ENCODE peak calls at places on chromosomes 13 and 19, in four cellular contexts. T, S, J and W are unnamed samples.

GRCh38 chr13:51339952-51340732 is 651 bp downstream of the SERPINE3 start:
- DNase-seq in S (no peak), J (no peak), T (no peak), W (no peak)

GRCh38 chr13:29507356-29507755 is 88.1 kb downstream of the SLC7A1 start:
- DNase-seq in T (no peak), J (no peak), S (no peak), W (peak; percentile 31)

GRCh38 chr13:90708159-90708558 is 639.3 kb upstream of the MIR17HG start:
- DNase-seq in S (no peak), J (no peak), T (no peak), W (no peak)

GRCh38 chr13:23159587-23160240 is 21.1 kb upstream of the SGCG start:
- DNase-seq in T (no peak), S (no peak), J (peak; percentile 71), W (no peak)

GRCh38 chr19:10086904-10087256 is 763 bp downstream of the SHFL start:
- DNase-seq in T (no peak), J (peak; percentile 37), S (no peak), W (no peak)

GRCh38 chr19:13103585-13103923 is 896 bp upstream of the LYL1 start:
- DNase-seq in S (no peak), J (no peak), T (no peak), W (no peak)

GRCh38 chr13:50451609-50452008 is 391.9 kb downstream of the DLEU7 start:
- DNase-seq in J (no peak), T (no peak), S (no peak), W (no peak)

GRCh38 chr19:28239270-28239669 is 973.7 kb downstream of the UQCRFS1 start:
- DNase-seq in S (no peak), J (peak; percentile 71), T (no peak), W (no peak)

GRCh38 chr13:23621316-23621645 is 51.1 kb downstream of the TNFRSF19 start:
- DNase-seq in J (no peak), T (no peak), S (peak; percentile 37), W (peak; percentile 76)

GRCh38 chr13:46894534-46894906 is 2.3 kb downstream of the HTR2A start:
- DNase-seq in S (no peak), J (no peak), T (no peak), W (no peak)